ENCODE peak calls at places on chromosomes 11 and 22, in nine cellular contexts. One of them, this sample, is unnamed.

GRCh38 chr22:21641795-21642583 is at the start of gene SDF2L1:
- DNase-seq in right atrium auricular region: peak
- DNase-seq in upper lobe of left lung: peak
- DNase-seq in Peyer's patch: peak
- DNase-seq in naive thymus-derived CD4-positive, alpha-beta T cell: peak
- DNase-seq in esophagus squamous epithelium: peak
- DNase-seq in mesendoderm: peak
- DNase-seq in GM23338: peak
- DNase-seq in cardiac muscle cell: peak
- DNase-seq in this sample: peak

GRCh38 chr11:93694109-93694508 is 32.6 kb downstream of the CEP295 start:
- DNase-seq in right atrium auricular region: no peak
- DNase-seq in upper lobe of left lung: no peak
- DNase-seq in Peyer's patch: no peak
- DNase-seq in naive thymus-derived CD4-positive, alpha-beta T cell: no peak
- DNase-seq in esophagus squamous epithelium: no peak
- DNase-seq in mesendoderm: no peak
- DNase-seq in GM23338: no peak
- DNase-seq in cardiac muscle cell: peak
- DNase-seq in this sample: no peak

GRCh38 chr22:25054943-25055511 is 102.5 kb downstream of the KIAA1671 start:
- DNase-seq in right atrium auricular region: no peak
- DNase-seq in upper lobe of left lung: no peak
- DNase-seq in Peyer's patch: no peak
- DNase-seq in naive thymus-derived CD4-positive, alpha-beta T cell: no peak
- DNase-seq in esophagus squamous epithelium: no peak
- DNase-seq in mesendoderm: no peak
- DNase-seq in GM23338: no peak
- DNase-seq in cardiac muscle cell: no peak
- DNase-seq in this sample: no peak

GRCh38 chr11:91591021-91591420 is 633.6 kb upstream of the FAT3 start:
- DNase-seq in right atrium auricular region: no peak
- DNase-seq in upper lobe of left lung: no peak
- DNase-seq in Peyer's patch: no peak
- DNase-seq in naive thymus-derived CD4-positive, alpha-beta T cell: no peak
- DNase-seq in esophagus squamous epithelium: no peak
- DNase-seq in mesendoderm: no peak
- DNase-seq in GM23338: no peak
- DNase-seq in cardiac muscle cell: no peak
- DNase-seq in this sample: no peak

GRCh38 chr11:78653294-78653909 is 78.7 kb upstream of the NARS2 start:
- DNase-seq in right atrium auricular region: peak
- DNase-seq in upper lobe of left lung: no peak
- DNase-seq in Peyer's patch: no peak
- DNase-seq in naive thymus-derived CD4-positive, alpha-beta T cell: no peak
- DNase-seq in esophagus squamous epithelium: no peak
- DNase-seq in mesendoderm: no peak
- DNase-seq in GM23338: no peak
- DNase-seq in cardiac muscle cell: no peak
- DNase-seq in this sample: no peak

GRCh38 chr11:29019960-29020683 is 911.9 kb downstream of the METTL15 start:
- DNase-seq in right atrium auricular region: no peak
- DNase-seq in upper lobe of left lung: no peak
- DNase-seq in Peyer's patch: no peak
- DNase-seq in naive thymus-derived CD4-positive, alpha-beta T cell: no peak
- DNase-seq in esophagus squamous epithelium: no peak
- DNase-seq in mesendoderm: peak
- DNase-seq in GM23338: peak
- DNase-seq in cardiac muscle cell: peak
- DNase-seq in this sample: no peak

GRCh38 chr11:100930185-100930778 is 199.3 kb downstream of the PGR start:
- DNase-seq in right atrium auricular region: no peak
- DNase-seq in upper lobe of left lung: no peak
- DNase-seq in Peyer's patch: no peak
- DNase-seq in naive thymus-derived CD4-positive, alpha-beta T cell: no peak
- DNase-seq in esophagus squamous epithelium: no peak
- DNase-seq in mesendoderm: peak
- DNase-seq in GM23338: peak
- DNase-seq in cardiac muscle cell: peak
- DNase-seq in this sample: no peak

GRCh38 chr22:29626497-29627195 is 23.2 kb downstream of the NF2 start:
- DNase-seq in right atrium auricular region: no peak
- DNase-seq in upper lobe of left lung: no peak
- DNase-seq in Peyer's patch: no peak
- DNase-seq in naive thymus-derived CD4-positive, alpha-beta T cell: no peak
- DNase-seq in esophagus squamous epithelium: no peak
- DNase-seq in mesendoderm: no peak
- DNase-seq in GM23338: no peak
- DNase-seq in cardiac muscle cell: peak
- DNase-seq in this sample: no peak

GRCh38 chr11:35750981-35751663 is 88.5 kb downstream of the TRIM44 start:
- DNase-seq in right atrium auricular region: no peak
- DNase-seq in upper lobe of left lung: no peak
- DNase-seq in Peyer's patch: no peak
- DNase-seq in naive thymus-derived CD4-positive, alpha-beta T cell: no peak
- DNase-seq in esophagus squamous epithelium: no peak
- DNase-seq in mesendoderm: no peak
- DNase-seq in GM23338: no peak
- DNase-seq in cardiac muscle cell: no peak
- DNase-seq in this sample: no peak

GRCh38 chr11:128472128-128473110 is 114.9 kb downstream of the ETS1 start:
- DNase-seq in right atrium auricular region: no peak
- DNase-seq in upper lobe of left lung: no peak
- DNase-seq in Peyer's patch: no peak
- DNase-seq in naive thymus-derived CD4-positive, alpha-beta T cell: peak
- DNase-seq in esophagus squamous epithelium: no peak
- DNase-seq in mesendoderm: no peak
- DNase-seq in GM23338: no peak
- DNase-seq in cardiac muscle cell: peak
- DNase-seq in this sample: no peak

GRCh38 chr11:85823816-85824215 is 12.9 kb upstream of the SYTL2 start:
- DNase-seq in right atrium auricular region: no peak
- DNase-seq in upper lobe of left lung: no peak
- DNase-seq in Peyer's patch: peak
- DNase-seq in naive thymus-derived CD4-positive, alpha-beta T cell: peak
- DNase-seq in esophagus squamous epithelium: no peak
- DNase-seq in mesendoderm: no peak
- DNase-seq in GM23338: no peak
- DNase-seq in cardiac muscle cell: no peak
- DNase-seq in this sample: no peak

GRCh38 chr11:117449111-117449693 is 121.5 kb downstream of the CEP164 start:
- DNase-seq in right atrium auricular region: no peak
- DNase-seq in upper lobe of left lung: no peak
- DNase-seq in Peyer's patch: no peak
- DNase-seq in naive thymus-derived CD4-positive, alpha-beta T cell: no peak
- DNase-seq in esophagus squamous epithelium: no peak
- DNase-seq in mesendoderm: peak
- DNase-seq in GM23338: no peak
- DNase-seq in cardiac muscle cell: no peak
- DNase-seq in this sample: no peak

GRCh38 chr11:66317322-66317765 is 500 bp upstream of the CD248 start:
- DNase-seq in right atrium auricular region: no peak
- DNase-seq in upper lobe of left lung: no peak
- DNase-seq in Peyer's patch: peak
- DNase-seq in naive thymus-derived CD4-positive, alpha-beta T cell: peak
- DNase-seq in esophagus squamous epithelium: no peak
- DNase-seq in mesendoderm: peak
- DNase-seq in GM23338: no peak
- DNase-seq in cardiac muscle cell: peak
- DNase-seq in this sample: no peak

GRCh38 chr11:10784229-10785145 is 24.2 kb downstream of the EIF4G2 start:
- DNase-seq in right atrium auricular region: no peak
- DNase-seq in upper lobe of left lung: no peak
- DNase-seq in Peyer's patch: no peak
- DNase-seq in naive thymus-derived CD4-positive, alpha-beta T cell: no peak
- DNase-seq in esophagus squamous epithelium: no peak
- DNase-seq in mesendoderm: peak
- DNase-seq in GM23338: no peak
- DNase-seq in cardiac muscle cell: peak
- DNase-seq in this sample: no peak

GRCh38 chr11:74169736-74170458 is 905 bp downstream of the C2CD3 start:
- DNase-seq in right atrium auricular region: no peak
- DNase-seq in upper lobe of left lung: no peak
- DNase-seq in Peyer's patch: no peak
- DNase-seq in naive thymus-derived CD4-positive, alpha-beta T cell: no peak
- DNase-seq in esophagus squamous epithelium: no peak
- DNase-seq in mesendoderm: peak
- DNase-seq in GM23338: no peak
- DNase-seq in cardiac muscle cell: no peak
- DNase-seq in this sample: no peak

GRCh38 chr11:74179234-74180126 is 8.4 kb downstream of the PPME1 start:
- DNase-seq in right atrium auricular region: no peak
- DNase-seq in upper lobe of left lung: no peak
- DNase-seq in Peyer's patch: no peak
- DNase-seq in naive thymus-derived CD4-positive, alpha-beta T cell: no peak
- DNase-seq in esophagus squamous epithelium: no peak
- DNase-seq in mesendoderm: no peak
- DNase-seq in GM23338: no peak
- DNase-seq in cardiac muscle cell: no peak
- DNase-seq in this sample: no peak

GRCh38 chr11:119100246-119100959 is 1.2 kb downstream of the DPAGT1 start:
- DNase-seq in right atrium auricular region: no peak
- DNase-seq in upper lobe of left lung: no peak
- DNase-seq in Peyer's patch: no peak
- DNase-seq in naive thymus-derived CD4-positive, alpha-beta T cell: no peak
- DNase-seq in esophagus squamous epithelium: no peak
- DNase-seq in mesendoderm: peak
- DNase-seq in GM23338: peak
- DNase-seq in cardiac muscle cell: peak
- DNase-seq in this sample: no peak

GRCh38 chr22:45007946-45008852 is 1.6 kb downstream of the PHF21B start:
- DNase-seq in right atrium auricular region: no peak
- DNase-seq in upper lobe of left lung: no peak
- DNase-seq in Peyer's patch: no peak
- DNase-seq in naive thymus-derived CD4-positive, alpha-beta T cell: no peak
- DNase-seq in esophagus squamous epithelium: no peak
- DNase-seq in mesendoderm: peak
- DNase-seq in GM23338: peak
- DNase-seq in cardiac muscle cell: peak
- DNase-seq in this sample: no peak

DNA sequence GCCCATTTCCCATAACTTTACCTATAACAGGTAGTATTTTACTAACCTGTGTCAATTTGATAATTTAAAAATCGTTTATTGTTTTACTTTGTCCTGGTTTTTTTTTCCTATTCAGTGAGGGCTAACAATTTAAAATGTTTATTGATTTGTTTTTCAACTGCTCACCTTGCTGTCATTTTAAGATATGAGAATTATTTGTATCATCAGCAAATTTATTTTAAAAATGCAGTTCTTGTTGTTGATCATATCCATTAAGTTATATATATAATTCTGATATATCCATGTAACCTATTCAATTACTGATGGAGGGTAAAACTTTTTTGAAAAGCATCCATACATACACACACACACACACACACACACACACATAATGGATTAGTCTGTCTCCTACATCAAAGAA is 24.8 kb downstream of the RRAS2 start:
- DNase-seq in right atrium auricular region: no peak
- DNase-seq in upper lobe of left lung: no peak
- DNase-seq in Peyer's patch: no peak
- DNase-seq in naive thymus-derived CD4-positive, alpha-beta T cell: no peak
- DNase-seq in esophagus squamous epithelium: no peak
- DNase-seq in mesendoderm: no peak
- DNase-seq in GM23338: no peak
- DNase-seq in cardiac muscle cell: no peak
- DNase-seq in this sample: no peak
- H3K27ac ChIP-seq in right atrium auricular region: no peak
- H3K27ac ChIP-seq in upper lobe of left lung: no peak
- H3K27ac ChIP-seq in Peyer's patch: no peak
- H3K27ac ChIP-seq in naive thymus-derived CD4-positive, alpha-beta T cell: no peak
- H3K27ac ChIP-seq in esophagus squamous epithelium: no peak
- H3K27ac ChIP-seq in mesendoderm: no peak
- H3K27ac ChIP-seq in GM23338: peak
- H3K27ac ChIP-seq in cardiac muscle cell: no peak
- H3K27ac ChIP-seq in this sample: no peak

GRCh38 chr11:64011371-64011770 is 24.4 kb upstream of the FLRT1 start:
- DNase-seq in right atrium auricular region: no peak
- DNase-seq in upper lobe of left lung: no peak
- DNase-seq in Peyer's patch: no peak
- DNase-seq in naive thymus-derived CD4-positive, alpha-beta T cell: no peak
- DNase-seq in esophagus squamous epithelium: no peak
- DNase-seq in mesendoderm: no peak
- DNase-seq in GM23338: no peak
- DNase-seq in cardiac muscle cell: no peak
- DNase-seq in this sample: no peak
- H3K27ac ChIP-seq in right atrium auricular region: no peak
- H3K27ac ChIP-seq in upper lobe of left lung: no peak
- H3K27ac ChIP-seq in Peyer's patch: no peak
- H3K27ac ChIP-seq in naive thymus-derived CD4-positive, alpha-beta T cell: no peak
- H3K27ac ChIP-seq in esophagus squamous epithelium: no peak
- H3K27ac ChIP-seq in mesendoderm: no peak
- H3K27ac ChIP-seq in GM23338: no peak
- H3K27ac ChIP-seq in cardiac muscle cell: no peak
- H3K27ac ChIP-seq in this sample: no peak

GRCh38 chr22:50569041-50569459 is 6.3 kb upstream of the SYCE3 start:
- DNase-seq in right atrium auricular region: no peak
- DNase-seq in upper lobe of left lung: no peak
- DNase-seq in Peyer's patch: no peak
- DNase-seq in naive thymus-derived CD4-positive, alpha-beta T cell: no peak
- DNase-seq in esophagus squamous epithelium: no peak
- DNase-seq in mesendoderm: no peak
- DNase-seq in GM23338: no peak
- DNase-seq in cardiac muscle cell: no peak
- DNase-seq in this sample: no peak
- H3K27ac ChIP-seq in right atrium auricular region: no peak
- H3K27ac ChIP-seq in upper lobe of left lung: no peak
- H3K27ac ChIP-seq in Peyer's patch: no peak
- H3K27ac ChIP-seq in naive thymus-derived CD4-positive, alpha-beta T cell: no peak
- H3K27ac ChIP-seq in esophagus squamous epithelium: no peak
- H3K27ac ChIP-seq in mesendoderm: no peak
- H3K27ac ChIP-seq in GM23338: no peak
- H3K27ac ChIP-seq in cardiac muscle cell: no peak
- H3K27ac ChIP-seq in this sample: no peak

DNA sequence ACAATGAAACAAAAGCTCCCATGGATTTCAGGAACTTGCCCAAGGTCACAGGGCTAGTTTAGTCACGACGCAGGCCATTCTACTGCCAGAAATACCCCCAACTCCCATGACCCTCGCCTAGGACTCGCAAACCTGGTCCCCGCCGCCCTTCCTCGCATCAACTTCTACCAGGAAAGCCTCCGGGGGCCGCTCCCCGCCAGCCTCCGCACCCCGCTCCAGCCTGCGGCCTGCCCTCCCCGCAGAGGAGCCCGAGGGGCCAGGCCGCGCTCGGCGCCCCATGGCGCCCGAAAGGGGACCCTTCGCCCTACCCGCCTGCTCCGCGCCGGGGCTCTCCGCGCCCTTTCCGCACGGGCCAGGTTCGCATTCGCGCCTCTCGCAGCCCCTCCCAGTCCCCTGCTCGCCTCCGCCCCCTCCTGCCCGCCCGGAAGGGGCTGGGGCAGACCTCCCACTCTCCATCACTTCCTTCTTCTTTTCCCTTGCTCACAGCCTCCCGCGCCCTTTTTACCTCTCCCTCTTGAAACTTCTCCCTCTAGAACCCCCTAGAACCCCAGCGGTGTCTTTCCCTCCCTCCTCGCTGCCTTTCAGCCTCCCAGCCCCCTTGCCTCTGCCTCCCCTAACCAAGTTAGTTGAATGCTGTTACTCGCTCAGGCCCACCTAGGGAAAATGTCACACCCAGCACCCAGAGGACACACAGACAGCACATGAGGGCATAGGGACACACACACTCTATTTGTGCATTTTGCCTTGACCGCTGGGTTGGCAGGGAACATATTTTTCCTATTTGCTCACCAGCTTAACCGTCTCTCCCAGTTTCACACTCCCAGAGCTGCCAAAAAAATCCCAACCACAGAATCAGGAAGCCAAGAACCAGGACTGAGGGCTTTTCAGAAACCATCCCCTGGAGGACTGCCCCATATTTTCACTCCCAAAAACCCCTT is at the start of gene SLC43A3:
- DNase-seq in right atrium auricular region: peak
- DNase-seq in upper lobe of left lung: peak
- DNase-seq in Peyer's patch: peak
- DNase-seq in naive thymus-derived CD4-positive, alpha-beta T cell: peak
- DNase-seq in esophagus squamous epithelium: no peak
- DNase-seq in mesendoderm: peak
- DNase-seq in GM23338: peak
- DNase-seq in cardiac muscle cell: peak
- DNase-seq in this sample: no peak
- H3K27ac ChIP-seq in right atrium auricular region: peak
- H3K27ac ChIP-seq in upper lobe of left lung: peak
- H3K27ac ChIP-seq in Peyer's patch: peak
- H3K27ac ChIP-seq in naive thymus-derived CD4-positive, alpha-beta T cell: peak
- H3K27ac ChIP-seq in esophagus squamous epithelium: peak
- H3K27ac ChIP-seq in mesendoderm: no peak
- H3K27ac ChIP-seq in GM23338: no peak
- H3K27ac ChIP-seq in cardiac muscle cell: no peak
- H3K27ac ChIP-seq in this sample: peak

This sample was measured in substantia nigra.